ENCODE peak calls at places on chromosome 18, in nine cellular contexts. L is spleen; N is psoas muscle; Z is heart right ventricle; I is CD8-positive, alpha-beta T cell; H is heart left ventricle; D is adipocyte; Y is prostate gland; O is aorta. W is an unnamed sample. For H3K4me1, the result is how much of the 10 kb centered on the place peaks cover.

GRCh38 chr18:8730080-8730827 is 24.9 kb downstream of the MTCL1 start:
- DNase-seq in I (no peak), H (peak), D (no peak), O (peak), N (peak), L (no peak), Z (peak), Y (peak), W (peak)

GRCh38 chr18:46019956-46020355 is 52.1 kb downstream of the PSTPIP2 start:
- DNase-seq in H (no peak), N (no peak), Y (no peak), Z (no peak), D (peak), O (no peak), I (no peak), L (no peak), W (no peak)

GRCh38 chr18:44465337-44465736 is 215.4 kb upstream of the SETBP1 start:
- DNase-seq in H (no peak), D (peak), Z (no peak), L (no peak), I (no peak), O (no peak), Y (no peak), N (no peak), W (no peak)

GRCh38 chr18:36493349-36494281 is 196.1 kb downstream of the FHOD3 start:
- DNase-seq in Y (no peak), H (no peak), I (no peak), O (no peak), D (no peak), L (no peak), N (peak), Z (peak), W (peak)

GRCh38 chr18:59823611-59824195 is 76.1 kb upstream of the PMAIP1 start:
- DNase-seq in Z (no peak), L (no peak), I (peak), D (peak), N (peak), Y (peak), H (peak), O (peak), W (peak)

GRCh38 chr18:49486617-49486958 is 446 bp downstream of the C18orf32 start:
- DNase-seq in H (no peak), N (no peak), L (no peak), Y (no peak), I (no peak), O (no peak), D (no peak), Z (no peak), W (no peak)

GRCh38 chr18:58541789-58542425 is 87.0 kb downstream of the ALPK2 start:
- DNase-seq in I (peak), L (no peak), Z (no peak), D (peak), N (no peak), H (no peak), Y (no peak), O (no peak), W (no peak)

GRCh38 chr18:45978084-45978483 is 11.0 kb upstream of the EPG5 start:
- DNase-seq in Z (no peak), N (no peak), H (no peak), O (no peak), Y (no peak), D (no peak), L (no peak), I (no peak), W (no peak)

GRCh38 chr18:44638141-44638540 is 42.5 kb upstream of the SETBP1 start:
- DNase-seq in N (no peak), Z (no peak), H (no peak), L (no peak), Y (no peak), I (no peak), D (no peak), O (no peak), W (no peak)

GRCh38 chr18:23398401-23398800 is 54.7 kb upstream of the RIOK3 start:
- DNase-seq in L (no peak), D (peak), I (no peak), H (no peak), O (no peak), Y (no peak), N (no peak), Z (no peak), W (no peak)

GRCh38 chr18:23935804-23936203 is 78.8 kb upstream of the TTC39C start:
- DNase-seq in Y (no peak), N (no peak), O (no peak), Z (no peak), D (no peak), L (no peak), H (no peak), I (no peak), W (no peak)

GRCh38 chr18:8380926-8381325 is 228.3 kb upstream of the RAB12 start:
- DNase-seq in Z (no peak), D (no peak), L (no peak), Y (no peak), H (no peak), O (no peak), N (no peak), I (no peak), W (no peak)

GRCh38 chr18:36380173-36380827 is 82.8 kb downstream of the FHOD3 start:
- DNase-seq in H (no peak), Y (no peak), N (no peak), I (no peak), L (no peak), D (no peak), Z (no peak), O (no peak), W (no peak)

GRCh38 chr18:5879479-5879882 is 15.8 kb downstream of the TMEM200C start:
- DNase-seq in H (no peak), N (no peak), D (peak), O (no peak), L (no peak), Y (no peak), I (no peak), Z (no peak), W (no peak)

GRCh38 chr18:6719098-6719913 is 10.2 kb upstream of the ARHGAP28 start:
- DNase-seq in I (no peak), Z (no peak), Y (no peak), H (no peak), N (no peak), D (no peak), O (no peak), L (no peak), W (no peak)

GRCh38 chr18:57959278-57959677 is 84.7 kb upstream of the NEDD4L start:
- DNase-seq in I (no peak), Y (no peak), D (peak), H (no peak), N (no peak), Z (no peak), O (no peak), L (no peak), W (peak)

GRCh38 chr18:11857177-11857887 is 6.1 kb downstream of the CHMP1B start:
- DNase-seq in L (peak), Y (no peak), N (peak), O (peak), D (peak), I (no peak), H (peak), Z (peak), W (peak)

GRCh38 chr18:61274561-61274960 is 58.7 kb upstream of the CDH20 start:
- DNase-seq in H (no peak), Y (no peak), I (no peak), L (no peak), O (no peak), N (no peak), Z (no peak), D (no peak), W (no peak)

GRCh38 chr18:10560457-10561045 is 34.7 kb downstream of the NAPG start:
- DNase-seq in H (peak), Y (peak), I (peak), N (peak), D (peak), Z (peak), O (peak), L (no peak), W (peak)

GRCh38 chr18:67232406-67232805 is 284.1 kb downstream of the DSEL start:
- DNase-seq in Z (no peak), H (no peak), I (no peak), N (no peak), D (peak), Y (no peak), L (no peak), O (no peak), W (no peak)

GRCh38 chr18:40017026-40017425 is 1938.0 kb upstream of the PIK3C3 start:
- DNase-seq in I (no peak), O (no peak), H (no peak), L (no peak), N (no peak), D (no peak), Y (no peak), Z (no peak), W (no peak)

GRCh38 chr18:75496151-75496550 is 68.6 kb upstream of the SMIM21 start:
- DNase-seq in H (no peak), Y (no peak), N (no peak), L (no peak), O (no peak), D (no peak), I (no peak), Z (no peak), W (no peak)

GRCh38 chr18:59057969-59058368 is 81.7 kb upstream of the SEC11C start:
- DNase-seq in L (no peak), N (no peak), I (no peak), D (peak), H (no peak), Y (no peak), O (no peak), Z (no peak), W (no peak)

GRCh38 chr18:41144444-41144843 is 810.6 kb upstream of the PIK3C3 start:
- DNase-seq in H (no peak), Y (no peak), L (no peak), D (peak), I (no peak), Z (no peak), O (no peak), N (no peak), W (no peak)

GRCh38 chr18:21457179-21457535 is 143.3 kb downstream of the ESCO1 start:
- DNase-seq in H (no peak), D (peak), O (no peak), L (no peak), N (no peak), Y (no peak), I (no peak), Z (no peak), W (no peak)

GRCh38 chr18:23910032-23910431 is 104.5 kb upstream of the TTC39C start:
- DNase-seq in D (no peak), N (no peak), Z (no peak), I (no peak), L (no peak), Y (no peak), O (no peak), H (no peak), W (no peak)

GRCh38 chr18:75070625-75071483 is 138.1 kb downstream of the PTGR3 start:
- DNase-seq in D (peak), N (no peak), L (peak), Y (peak), Z (no peak), I (peak), H (peak), O (peak), W (peak)

GRCh38 chr18:14969507-14969906 is 221.5 kb downstream of the ANKRD30B start:
- DNase-seq in H (no peak), D (no peak), N (no peak), I (no peak), Z (no peak), L (no peak), Y (no peak), O (no peak), W (no peak)

GRCh38 chr18:41674466-41674865 is 280.6 kb upstream of the PIK3C3 start:
- DNase-seq in Z (no peak), D (no peak), L (no peak), O (no peak), I (no peak), H (no peak), N (no peak), Y (no peak), W (no peak)

GRCh38 chr18:44342167-44342566 is 338.5 kb upstream of the SETBP1 start:
- DNase-seq in H (no peak), D (no peak), Y (no peak), N (no peak), I (no peak), O (no peak), L (no peak), Z (no peak), W (no peak)

GRCh38 chr18:5630057-5630765 is 86.4 kb upstream of the EPB41L3 start:
- DNase-seq in Z (peak), L (peak), Y (peak), I (no peak), H (peak), D (peak), O (peak), N (peak), W (peak)

GRCh38 chr18:49866680-49867079 is 53.3 kb upstream of the ACAA2 start:
- DNase-seq in Z (no peak), N (no peak), D (no peak), I (no peak), Y (no peak), H (no peak), O (no peak), L (no peak), W (no peak)

GRCh38 chr18:77208969-77209368 is 40.7 kb upstream of the GALR1 start:
- DNase-seq in O (peak), N (no peak), I (peak), Z (no peak), Y (no peak), L (no peak), H (peak), D (peak), W (no peak)

GRCh38 chr18:50377061-50377798 is 2.4 kb downstream of the SKA1 start:
- DNase-seq in D (no peak), Y (no peak), H (no peak), Z (no peak), I (no peak), N (no peak), L (no peak), O (no peak), W (no peak)

GRCh38 chr18:57543560-57543959 is 42.9 kb downstream of the FECH start:
- DNase-seq in Z (no peak), N (no peak), D (no peak), L (no peak), H (no peak), O (no peak), I (no peak), Y (no peak), W (no peak)

GRCh38 chr18:56509656-56510055 is 128.7 kb downstream of the TXNL1 start:
- DNase-seq in N (no peak), H (no peak), Z (no peak), Y (no peak), O (no peak), D (no peak), I (no peak), L (no peak), W (no peak)

GRCh38 chr18:9428301-9428706 is 47.0 kb upstream of the RALBP1 start:
- DNase-seq in Z (no peak), D (no peak), H (no peak), I (no peak), O (no peak), L (no peak), Y (peak), N (peak), W (no peak)

GRCh38 chr18:36665952-36666351 is 162.8 kb downstream of the TPGS2 start:
- DNase-seq in O (no peak), Z (no peak), D (peak), Y (no peak), N (peak), H (no peak), L (no peak), I (no peak), W (no peak)

DNA sequence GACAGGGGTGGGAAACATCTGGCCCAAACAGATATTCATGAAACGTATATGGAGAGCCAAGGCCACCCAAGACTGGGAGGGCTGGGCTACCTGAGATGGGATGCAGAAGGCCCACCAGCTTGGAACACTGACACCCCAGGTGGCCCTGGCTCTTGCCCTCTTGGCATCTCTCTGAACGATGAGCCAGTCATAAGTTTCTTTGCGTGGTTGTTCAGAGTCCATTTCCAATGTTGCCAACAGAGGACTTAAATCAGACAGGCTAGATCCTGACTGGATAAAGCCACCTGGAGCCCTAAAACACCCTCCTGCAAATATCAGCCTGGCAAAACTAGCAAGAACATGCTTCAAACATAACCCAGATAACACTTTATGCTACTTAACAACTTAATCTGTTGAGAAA is 42.6 kb downstream of the LPIN2 start:
- DNase-seq in Z (no peak), Y (no peak), D (no peak), N (no peak), I (no peak), H (no peak), O (no peak), L (no peak), W (no peak)
- H3K4me1 ChIP-seq in Z (under half), Y (under half), D (under half), N (under half), I (half or more), H (under half), O (under half), L (half or more), W (under half)

DNA sequence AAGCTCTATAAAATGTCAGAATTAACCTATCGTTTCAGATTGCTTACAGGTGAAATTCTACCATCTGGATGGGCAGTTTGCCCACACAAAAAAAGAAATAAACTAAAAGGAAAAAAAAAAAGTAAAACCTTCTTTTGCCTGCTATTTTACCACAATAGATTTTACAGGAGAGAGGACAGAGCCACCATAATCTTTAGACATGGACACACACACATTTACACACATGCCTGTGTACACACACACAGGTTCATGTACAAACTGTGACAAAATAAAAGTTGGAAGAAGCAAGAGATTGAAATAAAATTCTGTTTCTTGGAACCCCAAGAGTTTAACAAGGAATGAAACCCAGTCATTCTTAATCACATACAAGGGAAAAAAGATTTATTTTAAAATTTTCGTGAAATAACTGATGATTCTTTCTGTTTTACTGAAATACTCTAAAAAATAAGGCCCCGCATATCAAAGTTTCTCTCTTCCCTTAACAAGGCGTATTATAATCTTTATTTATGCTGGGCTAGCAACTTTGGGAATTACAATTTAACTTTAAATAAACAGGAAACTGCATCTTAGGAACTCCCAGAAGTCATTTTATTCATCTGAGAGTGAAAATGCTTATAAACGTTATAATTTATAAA is 166.9 kb downstream of the TCF4 start:
- DNase-seq in O (no peak), Z (no peak), L (no peak), Y (no peak), I (no peak), H (no peak), D (no peak), N (no peak), W (no peak)
- H3K4me1 ChIP-seq in O (under half), Z (under half), L (under half), Y (under half), I (under half), H (under half), D (under half), N (under half), W (under half)

GRCh38 chr18:809985-810642 is 1.9 kb downstream of the YES1 start:
- DNase-seq in O (no peak), Y (no peak), D (no peak), I (no peak), Z (no peak), N (no peak), H (no peak), L (no peak), W (no peak)

GRCh38 chr18:812123-812672 is at the start of gene YES1:
- DNase-seq in D (peak), Y (peak), O (peak), I (peak), L (peak), H (peak), Z (peak), N (peak), W (peak)

GRCh38 chr18:813405-814071 is 1.5 kb upstream of the YES1 start:
- DNase-seq in H (no peak), I (no peak), N (no peak), D (no peak), O (no peak), Z (no peak), L (no peak), Y (no peak), W (no peak)

GRCh38 chr18:812673-813404 is 797 bp upstream of the YES1 start:
- DNase-seq in Z (peak), L (peak), I (peak), D (peak), Y (peak), N (peak), H (peak), O (peak), W (peak)

GRCh38 chr18:811192-812122 is 585 bp downstream of the YES1 start:
- DNase-seq in Y (peak), N (peak), D (peak), I (peak), L (peak), O (peak), H (peak), Z (peak), W (peak)
- H3K4me1 ChIP-seq in Y (under half), N (under half), D (under half), I (half or more), L (half or more), O (under half), H (under half), Z (under half), W (under half)

GRCh38 chr18:13298262-13298661 is 79.7 kb downstream of the LDLRAD4 start:
- DNase-seq in L (no peak), N (no peak), I (no peak), Y (no peak), Z (no peak), H (no peak), D (no peak), O (no peak), W (no peak)

GRCh38 chr18:13302611-13303267 is 84.2 kb downstream of the LDLRAD4 start:
- DNase-seq in I (no peak), L (no peak), D (no peak), N (no peak), H (no peak), Y (no peak), Z (no peak), O (peak), W (no peak)

GRCh38 chr18:13300029-13300428 is 81.5 kb downstream of the LDLRAD4 start:
- DNase-seq in Z (no peak), N (no peak), D (no peak), L (no peak), Y (no peak), O (no peak), I (no peak), H (no peak), W (no peak)

GRCh38 chr18:13301691-13302469 is 83.3 kb downstream of the LDLRAD4 start:
- DNase-seq in H (no peak), I (no peak), Y (no peak), D (no peak), O (no peak), N (no peak), L (no peak), Z (no peak), W (no peak)

DNA sequence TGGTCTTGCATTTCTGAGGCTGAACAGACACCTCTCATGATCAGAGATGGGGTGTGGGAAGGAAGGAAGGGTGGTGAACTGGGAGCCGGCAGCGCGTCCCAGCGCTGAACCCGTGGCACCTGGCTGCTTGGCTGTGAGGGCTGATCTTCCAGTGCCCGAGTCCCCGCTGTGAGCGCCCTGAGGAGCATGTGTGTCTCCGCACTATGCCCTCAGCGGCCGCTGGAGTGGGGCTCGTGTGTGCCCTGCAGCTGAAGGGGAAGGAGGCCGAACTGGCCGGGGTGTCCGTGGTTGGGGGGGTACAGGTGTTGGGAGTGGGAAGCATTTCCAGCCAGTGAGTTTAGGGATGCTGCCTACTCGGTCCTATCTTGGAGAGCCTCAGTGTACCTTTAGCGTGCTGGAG is 82.2 kb downstream of the LDLRAD4 start:
- DNase-seq in Z (no peak), L (no peak), D (no peak), I (no peak), O (no peak), N (no peak), H (no peak), Y (no peak), W (no peak)
- H3K4me1 ChIP-seq in Z (under half), L (under half), D (under half), I (under half), O (under half), N (under half), H (under half), Y (under half), W (under half)

GRCh38 chr18:55435592-55435991 is 152.4 kb downstream of the TCF4 start:
- DNase-seq in I (no peak), Y (no peak), N (no peak), Z (no peak), O (no peak), D (no peak), H (no peak), L (no peak), W (no peak)
- H3K4me1 ChIP-seq in I (under half), Y (under half), N (under half), Z (under half), O (under half), D (under half), H (under half), L (under half), W (under half)

GRCh38 chr18:48407358-48407757 is 1.8 kb downstream of the ZBTB7C start:
- DNase-seq in Y (no peak), I (no peak), L (no peak), Z (no peak), H (no peak), O (no peak), N (no peak), D (no peak), W (no peak)
- H3K4me1 ChIP-seq in Y (under half), I (under half), L (under half), Z (under half), H (under half), O (under half), N (under half), D (under half), W (under half)

GRCh38 chr18:32437080-32437834 is 33.4 kb downstream of the GAREM1 start:
- DNase-seq in H (no peak), N (no peak), Z (no peak), L (no peak), O (no peak), I (no peak), D (no peak), Y (no peak), W (no peak)
- H3K4me1 ChIP-seq in H (under half), N (under half), Z (under half), L (under half), O (under half), I (under half), D (under half), Y (under half), W (under half)

W was measured in colonic mucosa.